ENCODE peak calls at places on chromosome 17, in six cellular contexts. One of them, this sample, is unnamed.

GRCh38 chr17:81228420-81228819 is 5.7 kb upstream of the CEP131 start:
- ATAC-seq in K562: no peak
- ATAC-seq in HepG2: no peak
- ATAC-seq in HCT116: no peak
- ATAC-seq in upper lobe of left lung: peak
- ATAC-seq in GM12878: peak
- ATAC-seq in this sample: no peak

GRCh38 chr17:62644487-62645173 is 17.2 kb downstream of the MRC2 start:
- ATAC-seq in K562: peak
- ATAC-seq in HepG2: peak
- ATAC-seq in HCT116: peak
- ATAC-seq in upper lobe of left lung: no peak
- ATAC-seq in GM12878: no peak
- ATAC-seq in this sample: no peak

GRCh38 chr17:28938552-28938951 is 12.8 kb downstream of the PHF12 start:
- ATAC-seq in K562: no peak
- ATAC-seq in HepG2: no peak
- ATAC-seq in HCT116: no peak
- ATAC-seq in upper lobe of left lung: no peak
- ATAC-seq in GM12878: no peak
- ATAC-seq in this sample: no peak

GRCh38 chr17:2222901-2223616 is 80.5 kb downstream of the SMG6 start:
- ATAC-seq in K562: no peak
- ATAC-seq in HepG2: no peak
- ATAC-seq in HCT116: no peak
- ATAC-seq in upper lobe of left lung: peak
- ATAC-seq in GM12878: peak
- ATAC-seq in this sample: peak

GRCh38 chr17:56982312-56982711 is 4.4 kb downstream of the SCPEP1 start:
- ATAC-seq in K562: no peak
- ATAC-seq in HepG2: no peak
- ATAC-seq in HCT116: no peak
- ATAC-seq in upper lobe of left lung: no peak
- ATAC-seq in GM12878: no peak
- ATAC-seq in this sample: no peak

GRCh38 chr17:48238933-48239602 is 131.5 kb downstream of the SNX11 start:
- ATAC-seq in K562: no peak
- ATAC-seq in HepG2: no peak
- ATAC-seq in HCT116: no peak
- ATAC-seq in upper lobe of left lung: no peak
- ATAC-seq in GM12878: peak
- ATAC-seq in this sample: no peak

GRCh38 chr17:56593741-56594527 is 435 bp downstream of the NOG start:
- ATAC-seq in K562: peak
- ATAC-seq in HepG2: peak
- ATAC-seq in HCT116: peak
- ATAC-seq in upper lobe of left lung: peak
- ATAC-seq in GM12878: peak
- ATAC-seq in this sample: peak

GRCh38 chr17:2043785-2044184 is 2.0 kb downstream of the OVCA2 start:
- ATAC-seq in K562: no peak
- ATAC-seq in HepG2: no peak
- ATAC-seq in HCT116: no peak
- ATAC-seq in upper lobe of left lung: no peak
- ATAC-seq in GM12878: no peak
- ATAC-seq in this sample: no peak

GRCh38 chr17:79919164-79919585 is 79.9 kb upstream of the CBX4 start:
- ATAC-seq in K562: no peak
- ATAC-seq in HepG2: peak
- ATAC-seq in HCT116: peak
- ATAC-seq in upper lobe of left lung: peak
- ATAC-seq in GM12878: no peak
- ATAC-seq in this sample: peak

GRCh38 chr17:17239832-17240231 is 2.9 kb upstream of the FLCN start:
- ATAC-seq in K562: no peak
- ATAC-seq in HepG2: no peak
- ATAC-seq in HCT116: no peak
- ATAC-seq in upper lobe of left lung: no peak
- ATAC-seq in GM12878: no peak
- ATAC-seq in this sample: no peak

GRCh38 chr17:75250009-75250471 is 11.4 kb downstream of the GGA3 start:
- ATAC-seq in K562: peak
- ATAC-seq in HepG2: no peak
- ATAC-seq in HCT116: peak
- ATAC-seq in upper lobe of left lung: peak
- ATAC-seq in GM12878: peak
- ATAC-seq in this sample: peak

GRCh38 chr17:48832491-48832890 is 1.7 kb downstream of the CALCOCO2 start:
- ATAC-seq in K562: no peak
- ATAC-seq in HepG2: no peak
- ATAC-seq in HCT116: no peak
- ATAC-seq in upper lobe of left lung: no peak
- ATAC-seq in GM12878: no peak
- ATAC-seq in this sample: no peak

GRCh38 chr17:29177871-29178749 is 2.1 kb downstream of the MYO18A start:
- ATAC-seq in K562: peak
- ATAC-seq in HepG2: peak
- ATAC-seq in HCT116: no peak
- ATAC-seq in upper lobe of left lung: no peak
- ATAC-seq in GM12878: no peak
- ATAC-seq in this sample: no peak

GRCh38 chr17:74632597-74632996 is 9.1 kb upstream of the CD300E start:
- ATAC-seq in K562: no peak
- ATAC-seq in HepG2: no peak
- ATAC-seq in HCT116: no peak
- ATAC-seq in upper lobe of left lung: no peak
- ATAC-seq in GM12878: no peak
- ATAC-seq in this sample: no peak

GRCh38 chr17:42780816-42781638 is 617 bp downstream of the WNK4 start:
- ATAC-seq in K562: peak
- ATAC-seq in HepG2: peak
- ATAC-seq in HCT116: no peak
- ATAC-seq in upper lobe of left lung: peak
- ATAC-seq in GM12878: no peak
- ATAC-seq in this sample: peak

GRCh38 chr17:4548061-4548461 is 7.1 kb downstream of the MYBBP1A start:
- ATAC-seq in K562: no peak
- ATAC-seq in HepG2: no peak
- ATAC-seq in HCT116: no peak
- ATAC-seq in upper lobe of left lung: no peak
- ATAC-seq in GM12878: no peak
- ATAC-seq in this sample: no peak
- TF ChIP-seq POLR2AphosphoS5 in K562: no peak
- TF ChIP-seq POLR2AphosphoS5 in HepG2: no peak
- TF ChIP-seq POLR2AphosphoS5 in HCT116: no peak
- TF ChIP-seq POLR2AphosphoS5 in upper lobe of left lung: no peak
- TF ChIP-seq POLR2AphosphoS5 in GM12878: no peak
- TF ChIP-seq POLR2AphosphoS5 in this sample: no peak

GRCh38 chr17:21034350-21035235 is 8.2 kb downstream of the USP22 start:
- ATAC-seq in K562: peak
- ATAC-seq in HepG2: no peak
- ATAC-seq in HCT116: no peak
- ATAC-seq in upper lobe of left lung: peak
- ATAC-seq in GM12878: peak
- ATAC-seq in this sample: no peak
- TF ChIP-seq POLR2A in K562: no peak
- TF ChIP-seq POLR2A in HepG2: no peak
- TF ChIP-seq POLR2A in HCT116: no peak
- TF ChIP-seq POLR2A in upper lobe of left lung: no peak
- TF ChIP-seq POLR2A in GM12878: peak
- TF ChIP-seq POLR2A in this sample: no peak

GRCh38 chr17:30921544-30922196 is at the start of gene ADAP2:
- ATAC-seq in K562: peak
- ATAC-seq in HepG2: peak
- ATAC-seq in HCT116: peak
- ATAC-seq in upper lobe of left lung: peak
- ATAC-seq in GM12878: peak
- ATAC-seq in this sample: peak

GRCh38 chr17:30924341-30924740 is 2.6 kb downstream of the ADAP2 start:
- ATAC-seq in K562: peak
- ATAC-seq in HepG2: no peak
- ATAC-seq in HCT116: no peak
- ATAC-seq in upper lobe of left lung: no peak
- ATAC-seq in GM12878: no peak
- ATAC-seq in this sample: no peak

GRCh38 chr17:30920282-30920681 is 1.5 kb upstream of the ADAP2 start:
- ATAC-seq in K562: no peak
- ATAC-seq in HepG2: peak
- ATAC-seq in HCT116: no peak
- ATAC-seq in upper lobe of left lung: no peak
- ATAC-seq in GM12878: no peak
- ATAC-seq in this sample: no peak

GRCh38 chr17:30920683-30921543 is 832 bp upstream of the ADAP2 start:
- ATAC-seq in K562: no peak
- ATAC-seq in HepG2: no peak
- ATAC-seq in HCT116: no peak
- ATAC-seq in upper lobe of left lung: no peak
- ATAC-seq in GM12878: peak
- ATAC-seq in this sample: no peak

DNA sequence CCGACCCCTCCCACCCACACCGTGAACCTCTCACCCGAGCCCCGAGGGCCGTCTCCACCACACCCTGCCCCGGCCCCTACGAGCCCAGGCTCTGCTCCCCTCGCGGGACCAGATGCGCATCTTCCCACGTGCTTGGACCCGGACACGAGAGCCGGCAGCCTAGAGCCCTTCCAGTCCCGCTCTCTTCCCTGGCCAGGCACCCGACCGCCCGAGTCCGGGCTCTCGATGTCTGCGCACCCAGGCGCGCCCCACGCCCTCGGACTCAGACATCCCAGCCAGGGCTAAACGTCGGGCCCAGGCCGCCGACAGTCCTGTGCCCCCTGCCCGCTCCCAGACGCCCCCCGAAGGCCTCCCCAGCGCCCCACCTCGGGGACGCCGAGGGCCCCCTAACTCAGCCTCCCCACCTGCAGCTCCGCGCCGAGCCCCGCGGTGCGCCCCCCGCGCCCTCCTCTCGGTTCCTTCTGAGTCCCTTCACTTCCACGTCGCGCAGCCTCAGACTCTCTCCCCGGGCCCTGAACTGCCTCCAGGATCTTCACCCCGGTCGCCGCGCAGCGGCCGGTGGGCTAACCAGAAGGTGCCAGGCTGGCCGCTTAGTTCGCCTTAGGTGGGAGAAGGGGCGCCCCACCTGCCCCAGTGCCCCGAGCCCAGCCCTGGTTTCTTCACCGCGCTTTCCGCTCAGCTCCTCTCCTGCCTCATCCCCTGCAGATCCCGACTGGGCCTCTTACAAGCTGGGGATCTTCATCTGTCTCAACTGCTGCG is 669 bp downstream of the ADAP2 start:
- ATAC-seq in K562: no peak
- ATAC-seq in HepG2: peak
- ATAC-seq in HCT116: peak
- ATAC-seq in upper lobe of left lung: peak
- ATAC-seq in GM12878: peak
- ATAC-seq in this sample: peak
- H3K4me3 ChIP-seq in K562: no peak
- H3K4me3 ChIP-seq in HepG2: peak
- H3K4me3 ChIP-seq in HCT116: peak
- H3K4me3 ChIP-seq in upper lobe of left lung: peak
- H3K4me3 ChIP-seq in GM12878: peak
- H3K4me3 ChIP-seq in this sample: peak

GRCh38 chr17:83089322-83090156 is 10.1 kb downstream of the METRNL start:
- ATAC-seq in K562: no peak
- ATAC-seq in HepG2: no peak
- ATAC-seq in HCT116: no peak
- ATAC-seq in upper lobe of left lung: peak
- ATAC-seq in GM12878: no peak
- ATAC-seq in this sample: peak
- TF ChIP-seq POLR2AphosphoS5 in K562: no peak
- TF ChIP-seq POLR2AphosphoS5 in HepG2: no peak
- TF ChIP-seq POLR2AphosphoS5 in HCT116: no peak
- TF ChIP-seq POLR2AphosphoS5 in upper lobe of left lung: no peak
- TF ChIP-seq POLR2AphosphoS5 in GM12878: no peak
- TF ChIP-seq POLR2AphosphoS5 in this sample: no peak

GRCh38 chr17:65550758-65551157 is 10.7 kb downstream of the AXIN2 start:
- ATAC-seq in K562: no peak
- ATAC-seq in HepG2: no peak
- ATAC-seq in HCT116: no peak
- ATAC-seq in upper lobe of left lung: no peak
- ATAC-seq in GM12878: no peak
- ATAC-seq in this sample: no peak
- TF ChIP-seq POLR2A in K562: no peak
- TF ChIP-seq POLR2A in HepG2: no peak
- TF ChIP-seq POLR2A in HCT116: no peak
- TF ChIP-seq POLR2A in upper lobe of left lung: no peak
- TF ChIP-seq POLR2A in GM12878: no peak
- TF ChIP-seq POLR2A in this sample: no peak

GRCh38 chr17:68036304-68037147 is 991 bp downstream of the KPNA2 start:
- ATAC-seq in K562: no peak
- ATAC-seq in HepG2: no peak
- ATAC-seq in HCT116: no peak
- ATAC-seq in upper lobe of left lung: no peak
- ATAC-seq in GM12878: no peak
- ATAC-seq in this sample: no peak

GRCh38 chr17:68033636-68034451 is 1.7 kb upstream of the KPNA2 start:
- ATAC-seq in K562: peak
- ATAC-seq in HepG2: peak
- ATAC-seq in HCT116: peak
- ATAC-seq in upper lobe of left lung: no peak
- ATAC-seq in GM12878: no peak
- ATAC-seq in this sample: no peak

GRCh38 chr17:68035523-68036303 is at the start of gene KPNA2:
- ATAC-seq in K562: peak
- ATAC-seq in HepG2: peak
- ATAC-seq in HCT116: peak
- ATAC-seq in upper lobe of left lung: peak
- ATAC-seq in GM12878: peak
- ATAC-seq in this sample: peak

GRCh38 chr17:68034452-68034776 is 1.1 kb upstream of the KPNA2 start:
- ATAC-seq in K562: no peak
- ATAC-seq in HepG2: no peak
- ATAC-seq in HCT116: no peak
- ATAC-seq in upper lobe of left lung: no peak
- ATAC-seq in GM12878: no peak
- ATAC-seq in this sample: no peak

GRCh38 chr17:68035131-68035522 is 408 bp upstream of the KPNA2 start:
- ATAC-seq in K562: peak
- ATAC-seq in HepG2: peak
- ATAC-seq in HCT116: peak
- ATAC-seq in upper lobe of left lung: peak
- ATAC-seq in GM12878: peak
- ATAC-seq in this sample: peak
- H3K4me3 ChIP-seq in K562: no peak
- H3K4me3 ChIP-seq in HepG2: peak
- H3K4me3 ChIP-seq in HCT116: peak
- H3K4me3 ChIP-seq in upper lobe of left lung: peak
- H3K4me3 ChIP-seq in GM12878: peak
- H3K4me3 ChIP-seq in this sample: no peak

This sample was measured in gastroesophageal sphincter.